ENCODE peak calls at places on chromosomes 11 and 22, in ten cellular contexts. C, Y, A, U, E, B, W, D, H and G are unnamed samples.

GRCh38 chr11:62061356-62062222 is 62.2 kb upstream of the INCENP start:
- DNase-seq in C (no peak), Y (no peak), A (no peak), U (no peak), E (no peak), B (no peak), W (no peak), D (no peak), H (no peak), G (no peak)

GRCh38 chr11:33505140-33505539 is 195.5 kb downstream of the C11orf91 start:
- DNase-seq in C (no peak), Y (no peak), A (no peak), U (no peak), E (no peak), B (no peak), W (no peak), D (no peak), H (no peak), G (no peak)

GRCh38 chr11:59259047-59259446 is 46.3 kb upstream of the MPEG1 start:
- DNase-seq in C (no peak), Y (no peak), A (no peak), U (no peak), E (no peak), B (no peak), W (no peak), D (no peak), H (no peak), G (no peak)

GRCh38 chr11:27861706-27862430 is 161.6 kb upstream of the BDNF start:
- DNase-seq in C (no peak), Y (no peak), A (peak; percentile 90), U (no peak), E (no peak), B (peak; percentile 90), W (no peak), D (no peak), H (no peak), G (no peak)

GRCh38 chr11:67022341-67022933 is 497 bp upstream of the SYT12 start:
- DNase-seq in C (no peak), Y (peak; percentile 53), A (no peak), U (no peak), E (no peak), B (peak; percentile 41), W (peak; percentile 20), D (peak; percentile 34), H (no peak), G (peak; percentile 46)

GRCh38 chr11:108197351-108197750 is 25.1 kb downstream of the NPAT start:
- DNase-seq in C (no peak), Y (no peak), A (no peak), U (no peak), E (no peak), B (no peak), W (no peak), D (no peak), H (no peak), G (no peak)

GRCh38 chr11:119976805-119977583 is 160.9 kb downstream of the TRIM29 start:
- DNase-seq in C (no peak), Y (no peak), A (no peak), U (no peak), E (no peak), B (no peak), W (no peak), D (no peak), H (no peak), G (no peak)

GRCh38 chr11:2554338-2555240 is 109.8 kb downstream of the KCNQ1 start:
- DNase-seq in C (no peak), Y (no peak), A (no peak), U (no peak), E (no peak), B (no peak), W (no peak), D (no peak), H (no peak), G (no peak)

GRCh38 chr22:39906207-39906606 is 5.3 kb downstream of the GRAP2 start:
- DNase-seq in C (no peak), Y (no peak), A (no peak), U (no peak), E (no peak), B (no peak), W (no peak), D (no peak), H (no peak), G (no peak)

GRCh38 chr11:2265396-2265795 is 5.0 kb downstream of the ASCL2 start:
- DNase-seq in C (peak; percentile 77), Y (no peak), A (no peak), U (peak; percentile 59), E (no peak), B (no peak), W (peak; percentile 64), D (peak; percentile 78), H (peak; percentile 33), G (no peak)